ENCODE peak calls at places on chromosomes 1 and 21, in nine cellular contexts. D is left lung, U is GM23248, E is astrocyte of the spinal cord, P is uterus, J is fibroblast of lung, Y is tibial nerve, T is IMR-90, Q is neuronal stem cell. S is an unnamed sample.

GRCh38 chr1:116769561-116769977 is 15.3 kb downstream of the CD2 start:
- DNase-seq in D (no peak), U (peak; percentile 53), E (peak; percentile 67), P (no peak), J (peak; percentile 78), Y (no peak), T (no peak), Q (no peak), S (no peak)

GRCh38 chr1:221454096-221454495 is 287.8 kb downstream of the DUSP10 start:
- DNase-seq in D (no peak), U (no peak), E (no peak), P (no peak), J (no peak), Y (no peak), T (no peak), Q (no peak), S (no peak)

GRCh38 chr1:19734472-19734999 is 65.2 kb downstream of the TMCO4 start:
- DNase-seq in D (no peak), U (peak; percentile 62), E (peak; percentile 85), P (no peak), J (peak; percentile 87), Y (no peak), T (peak; percentile 27), Q (no peak), S (no peak)

GRCh38 chr21:43034098-43034497 is 41.5 kb downstream of the CBS start:
- DNase-seq in D (no peak), U (peak; percentile 27), E (no peak), P (no peak), J (peak; percentile 16), Y (no peak), T (peak; percentile 6), Q (no peak), S (no peak)

GRCh38 chr1:117735045-117735992 is 129.5 kb downstream of the TENT5C start:
- DNase-seq in D (no peak), U (peak; percentile 81), E (peak; percentile 62), P (no peak), J (peak; percentile 60), Y (no peak), T (peak; percentile 61), Q (no peak), S (no peak)

GRCh38 chr1:14758962-14759361 is 160.5 kb downstream of the KAZN start:
- DNase-seq in D (no peak), U (no peak), E (no peak), P (no peak), J (no peak), Y (no peak), T (no peak), Q (no peak), S (no peak)

GRCh38 chr1:242467556-242468145 is 56.8 kb downstream of the PLD5 start:
- DNase-seq in D (no peak), U (peak; percentile 72), E (peak; percentile 57), P (peak; percentile 64), J (peak; percentile 18), Y (no peak), T (peak; percentile 8), Q (peak; percentile 54), S (no peak)

GRCh38 chr1:228902781-228903572 is 167.7 kb downstream of the RHOU start:
- DNase-seq in D (no peak), U (peak; percentile 98), E (peak; percentile 98), P (peak; percentile 88), J (peak; percentile 97), Y (peak; percentile 82), T (peak; percentile 99), Q (no peak), S (peak; percentile 94)

GRCh38 chr1:228150458-228151169 is 884 bp downstream of the GJC2 start:
- DNase-seq in D (peak; percentile 76), U (peak; percentile 90), E (peak; percentile 41), P (peak; percentile 92), J (peak; percentile 82), Y (peak; percentile 53), T (peak; percentile 86), Q (no peak), S (no peak)

GRCh38 chr21:32806810-32807386 is 35.3 kb upstream of the PAXBP1 start:
- DNase-seq in D (no peak), U (peak; percentile 39), E (peak; percentile 6), P (no peak), J (peak; percentile 21), Y (no peak), T (peak; percentile 40), Q (no peak), S (no peak)

GRCh38 chr1:31714442-31715096 is 10.8 kb upstream of the COL16A1 start:
- DNase-seq in D (no peak), U (peak; percentile 86), E (peak; percentile 75), P (peak; percentile 95), J (peak; percentile 78), Y (peak; percentile 45), T (peak; percentile 49), Q (peak; percentile 61), S (no peak)

GRCh38 chr1:39332828-39333227 is 128.3 kb downstream of the MACF1 start:
- DNase-seq in D (no peak), U (no peak), E (no peak), P (no peak), J (no peak), Y (no peak), T (no peak), Q (no peak), S (no peak)

GRCh38 chr1:46248122-46248920 is 758 bp downstream of the RAD54L start:
- DNase-seq in D (no peak), U (peak; percentile 48), E (no peak), P (peak; percentile 31), J (peak; percentile 8), Y (no peak), T (no peak), Q (peak; percentile 21), S (no peak)

GRCh38 chr1:15962176-15962575 is 13.7 kb downstream of the ZBTB17 start:
- DNase-seq in D (no peak), U (no peak), E (no peak), P (no peak), J (no peak), Y (no peak), T (no peak), Q (no peak), S (no peak)

GRCh38 chr1:205579711-205580110 is 52.1 kb downstream of the ELK4 start:
- DNase-seq in D (no peak), U (no peak), E (no peak), P (no peak), J (no peak), Y (no peak), T (no peak), Q (no peak), S (no peak)

GRCh38 chr1:41322835-41323234 is 38.4 kb upstream of the FOXO6 start:
- DNase-seq in D (no peak), U (peak; percentile 40), E (no peak), P (no peak), J (peak; percentile 23), Y (no peak), T (no peak), Q (peak; percentile 47), S (no peak)

GRCh38 chr1:234111458-234112142 is 207.1 kb downstream of the SLC35F3 start:
- DNase-seq in D (peak; percentile 74), U (peak; percentile 30), E (peak; percentile 20), P (no peak), J (peak; percentile 40), Y (no peak), T (peak; percentile 15), Q (peak; percentile 41), S (no peak)

GRCh38 chr21:26842976-26843911 is 2.0 kb downstream of the ADAMTS1 start:
- DNase-seq in D (peak; percentile 85), U (peak; percentile 98), E (peak; percentile 97), P (peak; percentile 95), J (peak; percentile 94), Y (peak; percentile 93), T (peak; percentile 96), Q (peak; percentile 68), S (peak; percentile 87)

GRCh38 chr1:151369621-151370048 is 2.9 kb downstream of the SELENBP1 start:
- DNase-seq in D (no peak), U (no peak), E (no peak), P (peak; percentile 23), J (no peak), Y (no peak), T (no peak), Q (no peak), S (no peak)
- H3K4me3 ChIP-seq in D (no peak overlapping the region), U (no peak overlapping the region), E (no peak overlapping the region), P (no peak overlapping the region), J (no peak overlapping the region), Y (no peak overlapping the region), T (no peak overlapping the region), Q (no peak overlapping the region), S (no peak overlapping the region)

GRCh38 chr1:56573311-56573710 is 6.1 kb downstream of the PLPP3 start:
- DNase-seq in D (no peak), U (peak; percentile 27), E (no peak), P (no peak), J (no peak), Y (peak; percentile 34), T (no peak), Q (no peak), S (no peak)
- H3K4me3 ChIP-seq in D (no peak overlapping the region), U (peak overlapping the region; percentile 38), E (no peak overlapping the region), P (peak overlapping the region; percentile 4), J (peak overlapping the region; percentile 29), Y (peak overlapping the region; percentile 7), T (no peak overlapping the region), Q (no peak overlapping the region), S (no peak overlapping the region)

GRCh38 chr1:54980528-54981241 is at the start of gene TMEM61:
- DNase-seq in D (peak; percentile 81), U (peak; percentile 24), E (no peak), P (peak; percentile 9), J (no peak), Y (no peak), T (no peak), Q (no peak), S (no peak)
- H3K4me3 ChIP-seq in D (peak within 1 kb of the TSS; percentile 35), U (peak within 1 kb of the TSS; percentile 44), E (peak within 1 kb of the TSS; percentile 13), P (no peak within 1 kb of the TSS), J (no peak within 1 kb of the TSS), Y (peak within 1 kb of the TSS; percentile 7), T (peak within 1 kb of the TSS; percentile 27), Q (no peak within 1 kb of the TSS), S (peak within 1 kb of the TSS; percentile 24)

DNA sequence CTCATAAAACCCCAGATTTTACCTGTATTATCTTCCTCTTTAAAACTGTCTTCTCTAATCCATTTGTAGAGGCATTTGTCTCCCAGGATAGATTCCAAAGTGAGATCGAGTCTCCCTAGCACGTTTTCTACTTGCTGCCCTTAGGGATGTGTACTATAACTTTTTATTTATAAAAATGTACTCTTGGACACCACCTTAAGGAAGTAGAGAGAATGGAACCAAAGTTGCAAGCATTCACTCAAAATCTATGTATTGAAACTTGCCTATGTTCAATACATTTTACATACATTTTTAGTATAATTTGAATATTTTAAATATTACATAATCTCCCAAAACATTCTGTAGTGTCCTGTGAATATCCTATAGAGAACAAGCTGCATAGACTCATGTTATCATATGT is 842 bp upstream of the SPRR2A start:
- DNase-seq in D (no peak), U (no peak), E (no peak), P (no peak), J (no peak), Y (no peak), T (no peak), Q (no peak), S (no peak)
- H3K4me3 ChIP-seq in D (no peak overlapping the region), U (no peak overlapping the region), E (no peak overlapping the region), P (no peak overlapping the region), J (no peak overlapping the region), Y (no peak overlapping the region), T (no peak overlapping the region), Q (no peak overlapping the region), S (no peak overlapping the region)

DNA sequence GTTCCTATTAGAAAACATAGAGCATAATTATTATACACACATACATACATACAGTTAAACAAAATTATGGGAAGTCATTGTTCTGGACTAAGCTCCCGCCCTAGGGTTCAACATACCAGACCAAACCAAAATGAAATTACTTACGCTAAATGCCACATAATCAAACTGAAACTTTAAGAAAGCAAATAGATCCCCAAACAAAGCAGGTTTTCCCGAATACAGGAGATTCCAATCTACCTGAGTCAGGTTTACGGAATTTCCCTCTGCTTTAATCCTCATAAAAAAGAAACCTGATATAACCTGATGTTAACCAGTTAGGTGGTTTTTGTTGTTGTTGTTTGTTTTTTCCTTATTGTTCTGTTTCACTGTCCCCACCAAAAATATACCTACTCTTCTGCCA is 1886.9 kb downstream of the NCAM2 start:
- DNase-seq in D (no peak), U (no peak), E (no peak), P (no peak), J (no peak), Y (no peak), T (no peak), Q (no peak), S (no peak)
- H3K4me3 ChIP-seq in D (no peak overlapping the region), U (no peak overlapping the region), E (no peak overlapping the region), P (no peak overlapping the region), J (no peak overlapping the region), Y (no peak overlapping the region), T (no peak overlapping the region), Q (no peak overlapping the region), S (no peak overlapping the region)

S was measured in HFF-Myc.